ENCODE peak calls at places on chromosome 22, in five cellular contexts. One of them, this sample, is unnamed.

GRCh38 chr22:19795617-19796008 is 35.0 kb downstream of the TBX1 start:
- DNase-seq in RWPE1: no peak
- DNase-seq in tibial nerve: no peak
- DNase-seq in dorsolateral prefrontal cortex: no peak
- DNase-seq in uterus: peak; percentile 53
- DNase-seq in this sample: no peak

GRCh38 chr22:35379146-35379993 is 1.5 kb upstream of the HMOX1 start:
- DNase-seq in RWPE1: no peak
- DNase-seq in tibial nerve: no peak
- DNase-seq in dorsolateral prefrontal cortex: no peak
- DNase-seq in uterus: no peak
- DNase-seq in this sample: no peak

GRCh38 chr22:29574762-29575450 is 6.0 kb downstream of the NIPSNAP1 start:
- DNase-seq in RWPE1: no peak
- DNase-seq in tibial nerve: no peak
- DNase-seq in dorsolateral prefrontal cortex: no peak
- DNase-seq in uterus: no peak
- DNase-seq in this sample: no peak

GRCh38 chr22:47090591-47091240 is 328.3 kb downstream of the TBC1D22A start:
- DNase-seq in RWPE1: no peak
- DNase-seq in tibial nerve: no peak
- DNase-seq in dorsolateral prefrontal cortex: no peak
- DNase-seq in uterus: peak; percentile 44
- DNase-seq in this sample: peak; percentile 27

GRCh38 chr22:46587067-46587471 is 33.1 kb upstream of the GRAMD4 start:
- DNase-seq in RWPE1: no peak
- DNase-seq in tibial nerve: no peak
- DNase-seq in dorsolateral prefrontal cortex: no peak
- DNase-seq in uterus: no peak
- DNase-seq in this sample: no peak

GRCh38 chr22:47292546-47293320 is 530.3 kb downstream of the TBC1D22A start:
- DNase-seq in RWPE1: no peak
- DNase-seq in tibial nerve: no peak
- DNase-seq in dorsolateral prefrontal cortex: no peak
- DNase-seq in uterus: peak; percentile 1
- DNase-seq in this sample: no peak

GRCh38 chr22:46416537-46417267 is 81.2 kb downstream of the TRMU start:
- DNase-seq in RWPE1: no peak
- DNase-seq in tibial nerve: no peak
- DNase-seq in dorsolateral prefrontal cortex: no peak
- DNase-seq in uterus: no peak
- DNase-seq in this sample: no peak

GRCh38 chr22:47357493-47357892 is 595.0 kb downstream of the TBC1D22A start:
- DNase-seq in RWPE1: no peak
- DNase-seq in tibial nerve: no peak
- DNase-seq in dorsolateral prefrontal cortex: peak; percentile 8
- DNase-seq in uterus: no peak
- DNase-seq in this sample: no peak

DNA sequence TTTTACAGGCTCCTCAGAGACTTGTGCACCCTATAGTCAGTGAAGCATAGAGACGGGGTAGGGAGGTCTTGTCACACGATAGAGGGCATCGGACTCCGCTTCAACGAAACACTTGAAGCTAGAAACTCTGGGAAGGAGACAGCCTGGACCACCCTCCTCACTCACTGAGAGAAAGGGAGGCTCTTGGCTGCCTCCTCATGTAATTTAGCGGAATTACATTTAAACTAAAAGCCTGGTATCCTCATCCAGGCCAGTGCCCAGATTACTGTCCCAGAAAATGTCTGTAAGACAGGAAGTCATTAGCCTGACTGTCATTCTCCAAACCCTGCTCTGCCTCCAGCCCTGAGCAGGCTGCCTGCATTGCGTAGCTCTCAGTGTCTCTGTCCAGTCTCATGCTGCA is 36.0 kb downstream of the TTLL1 start:
- DNase-seq in RWPE1: no peak
- DNase-seq in tibial nerve: no peak
- DNase-seq in dorsolateral prefrontal cortex: no peak
- DNase-seq in uterus: no peak
- DNase-seq in this sample: no peak
- TF ChIP-seq CTCF in RWPE1: no peak
- TF ChIP-seq CTCF in tibial nerve: no peak
- TF ChIP-seq CTCF in dorsolateral prefrontal cortex: no peak
- TF ChIP-seq CTCF in uterus: no peak
- TF ChIP-seq CTCF in this sample: no peak

GRCh38 chr22:39174498-39175120 is 22.1 kb upstream of the CBX7 start:
- DNase-seq in RWPE1: peak; percentile 76
- DNase-seq in tibial nerve: peak; percentile 77
- DNase-seq in dorsolateral prefrontal cortex: no peak
- DNase-seq in uterus: peak; percentile 87
- DNase-seq in this sample: no peak
- TF ChIP-seq CTCF in RWPE1: no peak
- TF ChIP-seq CTCF in tibial nerve: no peak
- TF ChIP-seq CTCF in dorsolateral prefrontal cortex: no peak
- TF ChIP-seq CTCF in uterus: no peak
- TF ChIP-seq CTCF in this sample: no peak

DNA sequence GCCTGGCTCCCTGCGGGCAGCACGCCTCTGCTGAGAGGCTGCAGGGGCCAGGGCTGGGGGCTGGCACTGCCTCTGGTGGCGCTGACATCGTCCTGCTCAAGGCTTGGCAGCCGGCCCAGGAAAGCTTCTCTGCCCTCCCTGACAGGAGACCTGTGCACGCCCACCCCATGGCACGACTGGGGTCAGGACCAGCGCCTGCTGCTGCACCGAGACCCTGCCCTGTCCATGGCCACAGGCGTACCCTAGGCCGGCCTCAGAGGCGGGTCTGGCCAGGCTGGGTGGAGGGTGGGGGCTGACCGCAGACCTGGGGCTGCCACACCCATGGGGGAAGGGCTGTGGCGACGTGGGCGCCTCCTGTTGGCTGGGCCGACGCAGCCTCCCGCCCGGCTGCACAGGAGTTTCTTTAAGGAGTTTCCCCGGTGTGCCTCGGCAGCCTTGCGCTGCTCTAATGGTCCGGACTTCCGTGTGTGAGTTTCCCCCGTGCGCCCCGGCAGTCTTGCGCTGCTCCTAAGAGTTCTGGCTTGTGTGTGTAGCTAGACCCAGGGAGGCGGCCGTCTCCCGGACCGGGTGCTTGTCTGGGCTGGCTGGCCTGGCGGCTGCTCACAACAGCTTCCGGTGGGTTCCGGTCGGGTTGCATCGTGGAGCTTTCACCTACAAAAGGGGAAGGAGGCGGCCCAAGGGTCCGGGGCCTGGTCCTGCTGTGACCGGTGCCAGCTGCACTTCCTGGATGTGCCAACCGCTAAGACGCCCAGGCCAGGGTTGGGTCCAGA is 4.7 kb downstream of the TRABD start:
- DNase-seq in RWPE1: peak; percentile 62
- DNase-seq in tibial nerve: peak; percentile 40
- DNase-seq in dorsolateral prefrontal cortex: no peak
- DNase-seq in uterus: peak; percentile 60
- DNase-seq in this sample: peak; percentile 14
- TF ChIP-seq CTCF in RWPE1: peak; percentile 47
- TF ChIP-seq CTCF in tibial nerve: peak; percentile 25
- TF ChIP-seq CTCF in dorsolateral prefrontal cortex: no peak
- TF ChIP-seq CTCF in uterus: peak; percentile 27
- TF ChIP-seq CTCF in this sample: peak; percentile 59

GRCh38 chr22:38213319-38214247 is 11.8 kb downstream of the MAFF start:
- DNase-seq in RWPE1: no peak
- DNase-seq in tibial nerve: no peak
- DNase-seq in dorsolateral prefrontal cortex: no peak
- DNase-seq in uterus: no peak
- DNase-seq in this sample: no peak

GRCh38 chr22:38215156-38216038 is 13.6 kb downstream of the MAFF start:
- DNase-seq in RWPE1: no peak
- DNase-seq in tibial nerve: no peak
- DNase-seq in dorsolateral prefrontal cortex: no peak
- DNase-seq in uterus: no peak
- DNase-seq in this sample: no peak

GRCh38 chr22:38211556-38211955 is 9.8 kb downstream of the MAFF start:
- DNase-seq in RWPE1: no peak
- DNase-seq in tibial nerve: no peak
- DNase-seq in dorsolateral prefrontal cortex: no peak
- DNase-seq in uterus: no peak
- DNase-seq in this sample: no peak

GRCh38 chr22:38212442-38212841 is 10.6 kb downstream of the MAFF start:
- DNase-seq in RWPE1: no peak
- DNase-seq in tibial nerve: no peak
- DNase-seq in dorsolateral prefrontal cortex: no peak
- DNase-seq in uterus: no peak
- DNase-seq in this sample: no peak

GRCh38 chr22:38214248-38215056 is 12.7 kb downstream of the MAFF start:
- DNase-seq in RWPE1: no peak
- DNase-seq in tibial nerve: peak; percentile 57
- DNase-seq in dorsolateral prefrontal cortex: peak; percentile 64
- DNase-seq in uterus: peak; percentile 62
- DNase-seq in this sample: no peak
- TF ChIP-seq CTCF in RWPE1: no peak
- TF ChIP-seq CTCF in tibial nerve: peak; percentile 48
- TF ChIP-seq CTCF in dorsolateral prefrontal cortex: peak; percentile 43
- TF ChIP-seq CTCF in uterus: no peak
- TF ChIP-seq CTCF in this sample: peak; percentile 12

GRCh38 chr22:26364066-26365015 is 64.7 kb upstream of the ASPHD2 start:
- DNase-seq in RWPE1: peak; percentile 51
- DNase-seq in tibial nerve: no peak
- DNase-seq in dorsolateral prefrontal cortex: peak; percentile 64
- DNase-seq in uterus: peak; percentile 31
- DNase-seq in this sample: peak; percentile 39
- TF ChIP-seq CTCF in RWPE1: peak; percentile 72
- TF ChIP-seq CTCF in tibial nerve: peak; percentile 28
- TF ChIP-seq CTCF in dorsolateral prefrontal cortex: peak; percentile 67
- TF ChIP-seq CTCF in uterus: peak; percentile 32
- TF ChIP-seq CTCF in this sample: peak; percentile 81